ENCODE peak calls at places on chromosomes 1 and 21, in five cellular contexts. N is mammary epithelial cell; B is anterior cingulate cortex; S is NCI-H1092; K is activated CD4-positive, alpha-beta T cell treated with anti-CD3 and anti-CD28 coated beads, Interleukin-2, amount 50 U/mL, for 1 hour. R is an unnamed sample.

GRCh38 chr1:67166196-67166595 is at the start of gene IL23R:
- DNase-seq in B (no peak), N (no peak), K (no peak), S (no peak), R (peak)

GRCh38 chr1:163366555-163366954 is 44.8 kb downstream of the NUF2 start:
- DNase-seq in K (no peak), S (no peak), N (no peak), B (no peak), R (no peak)

GRCh38 chr1:229098903-229099578 is 171.9 kb upstream of the RAB4A start:
- DNase-seq in B (no peak), N (no peak), K (no peak), S (no peak), R (no peak)

GRCh38 chr1:47568763-47569162 is 130.9 kb downstream of the FOXD2 start:
- DNase-seq in N (no peak), K (no peak), B (peak), S (no peak), R (no peak)

GRCh38 chr1:238409947-238410346 is 519.2 kb upstream of the ZP4 start:
- DNase-seq in N (peak), K (no peak), S (no peak), B (no peak), R (no peak)

GRCh38 chr1:35049116-35049515 is 17.4 kb upstream of the ZMYM6 start:
- DNase-seq in B (no peak), N (no peak), K (no peak), S (no peak), R (no peak)

GRCh38 chr21:45875881-45876280 is 105.7 kb upstream of the COL6A1 start:
- DNase-seq in K (no peak), B (no peak), N (no peak), S (no peak), R (no peak)

GRCh38 chr1:156826596-156826995 is 9.9 kb upstream of the SH2D2A start:
- DNase-seq in S (no peak), B (no peak), K (no peak), N (no peak), R (no peak)

GRCh38 chr1:225694151-225694603 is 41.3 kb upstream of the ENAH start:
- DNase-seq in B (no peak), S (no peak), N (no peak), K (no peak), R (no peak)

GRCh38 chr1:200918006-200918405 is 23.3 kb downstream of the INAVA start:
- DNase-seq in K (no peak), B (no peak), S (no peak), N (no peak), R (no peak)

GRCh38 chr1:244301595-244302130 is 150.0 kb downstream of the ADSS2 start:
- DNase-seq in B (no peak), S (no peak), K (no peak), N (no peak), R (no peak)

GRCh38 chr1:217542136-217542777 is 88.6 kb downstream of the GPATCH2 start:
- DNase-seq in K (no peak), N (no peak), B (no peak), S (no peak), R (no peak)

GRCh38 chr1:1061682-1062363 is 12.3 kb downstream of the RNF223 start:
- DNase-seq in K (no peak), B (no peak), N (no peak), S (no peak), R (no peak)

GRCh38 chr1:1170891-1171550 is 2.7 kb upstream of the TTLL10 start:
- DNase-seq in K (no peak), S (no peak), B (no peak), N (no peak), R (no peak)

GRCh38 chr1:151542710-151543129 is 2.6 kb downstream of the TUFT1 start:
- DNase-seq in B (no peak), S (no peak), K (no peak), N (peak), R (no peak)

GRCh38 chr1:202852163-202852904 is 36.6 kb downstream of the RABIF start:
- DNase-seq in S (peak), B (no peak), K (no peak), N (peak), R (no peak)

GRCh38 chr1:183840140-183840539 is 35.2 kb downstream of the RGL1 start:
- DNase-seq in S (no peak), N (peak), K (no peak), B (no peak), R (no peak)

GRCh38 chr1:93817819-93818569 is 61.0 kb downstream of the DNTTIP2 start:
- DNase-seq in B (no peak), N (peak), S (no peak), K (peak), R (peak)

R was measured in effector memory CD8-positive, alpha-beta T cell.